ENCODE peak calls at places on chromosome 7, in nine cellular contexts. One of them, this sample, is unnamed.

GRCh38 chr7:112129655-112130323 is 76.4 kb downstream of the DOCK4 start:
- DNase-seq in right lobe of liver: peak
- DNase-seq in fibroblast of mammary gland: no peak
- DNase-seq in AG09319: no peak
- DNase-seq in foreskin fibroblast: no peak
- DNase-seq in astrocyte of the spinal cord: no peak
- DNase-seq in stomach: peak
- DNase-seq in mucosa of descending colon: no peak
- DNase-seq in GM23338: peak
- DNase-seq in this sample: no peak

GRCh38 chr7:102811942-102812678 is 63.3 kb downstream of the FAM185A start:
- DNase-seq in right lobe of liver: no peak
- DNase-seq in fibroblast of mammary gland: no peak
- DNase-seq in AG09319: no peak
- DNase-seq in foreskin fibroblast: no peak
- DNase-seq in astrocyte of the spinal cord: no peak
- DNase-seq in stomach: no peak
- DNase-seq in mucosa of descending colon: no peak
- DNase-seq in GM23338: no peak
- DNase-seq in this sample: no peak

GRCh38 chr7:151233111-151233701 is 923 bp downstream of the CHPF2 start:
- DNase-seq in right lobe of liver: no peak
- DNase-seq in fibroblast of mammary gland: peak
- DNase-seq in AG09319: peak
- DNase-seq in foreskin fibroblast: peak
- DNase-seq in astrocyte of the spinal cord: peak
- DNase-seq in stomach: peak
- DNase-seq in mucosa of descending colon: peak
- DNase-seq in GM23338: peak
- DNase-seq in this sample: no peak

GRCh38 chr7:16930958-16931357 is 49.2 kb upstream of the AGR3 start:
- DNase-seq in right lobe of liver: no peak
- DNase-seq in fibroblast of mammary gland: no peak
- DNase-seq in AG09319: no peak
- DNase-seq in foreskin fibroblast: no peak
- DNase-seq in astrocyte of the spinal cord: no peak
- DNase-seq in stomach: no peak
- DNase-seq in mucosa of descending colon: no peak
- DNase-seq in GM23338: no peak
- DNase-seq in this sample: no peak

GRCh38 chr7:122544463-122544862 is 154.5 kb downstream of the RNF133 start:
- DNase-seq in right lobe of liver: no peak
- DNase-seq in fibroblast of mammary gland: no peak
- DNase-seq in AG09319: no peak
- DNase-seq in foreskin fibroblast: no peak
- DNase-seq in astrocyte of the spinal cord: no peak
- DNase-seq in stomach: no peak
- DNase-seq in mucosa of descending colon: no peak
- DNase-seq in GM23338: no peak
- DNase-seq in this sample: no peak

GRCh38 chr7:139479620-139480019 is 3.9 kb downstream of the KLRG2 start:
- DNase-seq in right lobe of liver: no peak
- DNase-seq in fibroblast of mammary gland: no peak
- DNase-seq in AG09319: no peak
- DNase-seq in foreskin fibroblast: no peak
- DNase-seq in astrocyte of the spinal cord: no peak
- DNase-seq in stomach: no peak
- DNase-seq in mucosa of descending colon: peak
- DNase-seq in GM23338: no peak
- DNase-seq in this sample: no peak

GRCh38 chr7:30395676-30396075 is 82.9 kb downstream of the NOD1 start:
- DNase-seq in right lobe of liver: no peak
- DNase-seq in fibroblast of mammary gland: no peak
- DNase-seq in AG09319: no peak
- DNase-seq in foreskin fibroblast: no peak
- DNase-seq in astrocyte of the spinal cord: no peak
- DNase-seq in stomach: no peak
- DNase-seq in mucosa of descending colon: no peak
- DNase-seq in GM23338: no peak
- DNase-seq in this sample: no peak

GRCh38 chr7:2030475-2031456 is 202.0 kb downstream of the MAD1L1 start:
- DNase-seq in right lobe of liver: peak
- DNase-seq in fibroblast of mammary gland: no peak
- DNase-seq in AG09319: no peak
- DNase-seq in foreskin fibroblast: no peak
- DNase-seq in astrocyte of the spinal cord: no peak
- DNase-seq in stomach: no peak
- DNase-seq in mucosa of descending colon: peak
- DNase-seq in GM23338: no peak
- DNase-seq in this sample: peak

GRCh38 chr7:19024261-19024660 is 93.2 kb downstream of the TWIST1 start:
- DNase-seq in right lobe of liver: no peak
- DNase-seq in fibroblast of mammary gland: peak
- DNase-seq in AG09319: no peak
- DNase-seq in foreskin fibroblast: peak
- DNase-seq in astrocyte of the spinal cord: peak
- DNase-seq in stomach: no peak
- DNase-seq in mucosa of descending colon: no peak
- DNase-seq in GM23338: no peak
- DNase-seq in this sample: no peak

DNA sequence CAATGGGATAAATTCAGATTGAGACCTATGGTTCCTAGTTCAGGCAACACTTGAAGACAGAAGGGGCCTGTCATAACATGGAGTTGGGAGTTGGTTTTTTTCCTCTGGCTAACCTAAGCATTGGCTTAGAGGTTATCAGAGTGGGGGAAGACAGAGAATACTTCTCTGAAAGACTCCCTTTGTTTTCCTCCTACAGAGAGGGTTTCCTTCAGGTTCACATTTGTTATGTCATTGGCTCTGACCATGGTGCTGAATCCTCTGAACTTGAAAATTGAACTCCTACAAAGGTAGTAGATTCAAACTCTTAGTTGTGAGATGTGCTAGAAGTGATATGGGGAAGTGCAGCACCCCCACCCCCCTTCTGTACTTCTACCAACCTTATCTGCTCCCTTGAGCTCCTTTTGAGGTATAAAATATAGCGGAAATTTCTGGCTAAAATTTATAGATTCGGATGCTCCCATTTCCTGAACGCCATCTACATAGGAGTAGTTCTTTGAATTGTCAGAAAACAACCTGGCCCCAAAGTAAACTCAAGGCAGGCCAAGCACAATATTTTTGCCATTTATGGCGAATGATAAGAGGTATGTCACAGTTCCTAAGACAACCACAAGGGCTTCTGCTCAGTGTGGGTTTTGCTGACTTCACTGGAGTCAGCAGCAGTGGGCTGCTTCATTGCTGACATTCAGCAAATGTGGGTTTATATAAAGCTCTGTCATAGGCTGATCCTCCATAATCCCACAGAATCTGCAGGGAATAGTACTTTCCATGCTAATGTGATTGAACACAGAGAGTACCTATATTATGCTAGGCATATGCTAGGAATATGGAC is 131.6 kb upstream of the KLF14 start:
- DNase-seq in right lobe of liver: no peak
- DNase-seq in fibroblast of mammary gland: no peak
- DNase-seq in AG09319: no peak
- DNase-seq in foreskin fibroblast: peak
- DNase-seq in astrocyte of the spinal cord: no peak
- DNase-seq in stomach: no peak
- DNase-seq in mucosa of descending colon: no peak
- DNase-seq in GM23338: peak
- DNase-seq in this sample: no peak
- TF ChIP-seq CTCF in right lobe of liver: no peak
- TF ChIP-seq CTCF in fibroblast of mammary gland: peak
- TF ChIP-seq CTCF in AG09319: no peak
- TF ChIP-seq CTCF in foreskin fibroblast: no peak
- TF ChIP-seq CTCF in astrocyte of the spinal cord: no peak
- TF ChIP-seq CTCF in stomach: no peak
- TF ChIP-seq CTCF in mucosa of descending colon: no peak
- TF ChIP-seq CTCF in GM23338: peak
- TF ChIP-seq CTCF in this sample: peak

GRCh38 chr7:520503-521161 is 986 bp upstream of the PDGFA start:
- DNase-seq in right lobe of liver: no peak
- DNase-seq in fibroblast of mammary gland: no peak
- DNase-seq in AG09319: no peak
- DNase-seq in foreskin fibroblast: peak
- DNase-seq in astrocyte of the spinal cord: no peak
- DNase-seq in stomach: no peak
- DNase-seq in mucosa of descending colon: no peak
- DNase-seq in GM23338: peak
- DNase-seq in this sample: no peak
- TF ChIP-seq CTCF in right lobe of liver: no peak
- TF ChIP-seq CTCF in fibroblast of mammary gland: no peak
- TF ChIP-seq CTCF in AG09319: peak
- TF ChIP-seq CTCF in foreskin fibroblast: no peak
- TF ChIP-seq CTCF in astrocyte of the spinal cord: peak
- TF ChIP-seq CTCF in stomach: no peak
- TF ChIP-seq CTCF in mucosa of descending colon: no peak
- TF ChIP-seq CTCF in GM23338: no peak
- TF ChIP-seq CTCF in this sample: peak

GRCh38 chr7:155233703-155234492 is 63.8 kb upstream of the INSIG1 start:
- DNase-seq in right lobe of liver: peak
- DNase-seq in fibroblast of mammary gland: peak
- DNase-seq in AG09319: no peak
- DNase-seq in foreskin fibroblast: peak
- DNase-seq in astrocyte of the spinal cord: no peak
- DNase-seq in stomach: peak
- DNase-seq in mucosa of descending colon: no peak
- DNase-seq in GM23338: no peak
- DNase-seq in this sample: peak
- TF ChIP-seq CTCF in right lobe of liver: peak
- TF ChIP-seq CTCF in fibroblast of mammary gland: no peak
- TF ChIP-seq CTCF in AG09319: no peak
- TF ChIP-seq CTCF in foreskin fibroblast: no peak
- TF ChIP-seq CTCF in astrocyte of the spinal cord: no peak
- TF ChIP-seq CTCF in stomach: no peak
- TF ChIP-seq CTCF in mucosa of descending colon: no peak
- TF ChIP-seq CTCF in GM23338: no peak
- TF ChIP-seq CTCF in this sample: peak

GRCh38 chr7:52920977-52921376 is 114.5 kb upstream of the POM121L12 start:
- DNase-seq in right lobe of liver: no peak
- DNase-seq in fibroblast of mammary gland: no peak
- DNase-seq in AG09319: no peak
- DNase-seq in foreskin fibroblast: no peak
- DNase-seq in astrocyte of the spinal cord: no peak
- DNase-seq in stomach: no peak
- DNase-seq in mucosa of descending colon: no peak
- DNase-seq in GM23338: no peak
- DNase-seq in this sample: no peak

GRCh38 chr7:52917982-52918578 is 117.4 kb upstream of the POM121L12 start:
- DNase-seq in right lobe of liver: no peak
- DNase-seq in fibroblast of mammary gland: no peak
- DNase-seq in AG09319: no peak
- DNase-seq in foreskin fibroblast: no peak
- DNase-seq in astrocyte of the spinal cord: no peak
- DNase-seq in stomach: no peak
- DNase-seq in mucosa of descending colon: no peak
- DNase-seq in GM23338: peak
- DNase-seq in this sample: no peak
- TF ChIP-seq CTCF in right lobe of liver: peak
- TF ChIP-seq CTCF in fibroblast of mammary gland: no peak
- TF ChIP-seq CTCF in AG09319: no peak
- TF ChIP-seq CTCF in foreskin fibroblast: no peak
- TF ChIP-seq CTCF in astrocyte of the spinal cord: peak
- TF ChIP-seq CTCF in stomach: no peak
- TF ChIP-seq CTCF in mucosa of descending colon: no peak
- TF ChIP-seq CTCF in GM23338: peak
- TF ChIP-seq CTCF in this sample: peak